ENCODE peak calls at places on chromosomes 7 and 10, in seven cellular contexts. Q is gastrocnemius medialis, W is A549, T is AG04449, O is H9, R is psoas muscle, J is GM10248. E is an unnamed sample.
A peak's percentile ranks its signal among the peaks of the same experiment; 100 is the strongest.

GRCh38 chr7:1460757-1461639 is 1.7 kb upstream of the MICALL2 start:
- DNase-seq in Q (peak; percentile 26), W (peak; percentile 44), T (no peak), O (no peak), R (peak; percentile 85), J (peak; percentile 72), E (no peak)

GRCh38 chr10:59891919-59892318 is 14.4 kb downstream of the CCDC6 start:
- DNase-seq in Q (no peak), W (no peak), T (no peak), O (no peak), R (no peak), J (no peak), E (no peak)

GRCh38 chr7:94258418-94258817 is 136.3 kb upstream of the COL1A2 start:
- DNase-seq in Q (no peak), W (no peak), T (no peak), O (no peak), R (no peak), J (no peak), E (peak; percentile 36)

GRCh38 chr10:132094581-132095234 is 29.0 kb downstream of the JAKMIP3 start:
- DNase-seq in Q (no peak), W (peak; percentile 26), T (no peak), O (peak; percentile 24), R (no peak), J (no peak), E (no peak)

GRCh38 chr7:139972000-139972399 is 90.8 kb downstream of the PARP12 start:
- DNase-seq in Q (no peak), W (no peak), T (no peak), O (peak; percentile 71), R (no peak), J (no peak), E (no peak)

GRCh38 chr7:149616898-149617297 is 119.3 kb upstream of the ZNF746 start:
- DNase-seq in Q (no peak), W (no peak), T (no peak), O (no peak), R (no peak), J (no peak), E (no peak)

GRCh38 chr10:33034931-33035330 is 76.9 kb upstream of the ITGB1 start:
- DNase-seq in Q (no peak), W (no peak), T (no peak), O (no peak), R (no peak), J (no peak), E (no peak)

GRCh38 chr10:28291881-28292297 is 11.0 kb downstream of the MPP7 start:
- DNase-seq in Q (no peak), W (no peak), T (peak; percentile 65), O (no peak), R (no peak), J (no peak), E (peak; percentile 50)

GRCh38 chr7:94580601-94581000 is 71.0 kb downstream of the CASD1 start:
- DNase-seq in Q (peak; percentile 4), W (peak; percentile 41), T (no peak), O (no peak), R (no peak), J (no peak), E (no peak)

GRCh38 chr10:13960603-13961002 is 370.1 kb downstream of the FRMD4A start:
- DNase-seq in Q (no peak), W (no peak), T (no peak), O (no peak), R (no peak), J (no peak), E (no peak)

GRCh38 chr10:219731-220472 is 84.6 kb downstream of the ZMYND11 start:
- DNase-seq in Q (no peak), W (no peak), T (no peak), O (no peak), R (no peak), J (no peak), E (no peak)

GRCh38 chr10:22345301-22346086 is at the start of gene SPAG6:
- DNase-seq in Q (no peak), W (no peak), T (no peak), O (peak; percentile 90), R (peak; percentile 71), J (peak; percentile 47), E (no peak)

GRCh38 chr7:146656988-146657387 is 540.4 kb downstream of the CNTNAP2 start:
- DNase-seq in Q (no peak), W (no peak), T (no peak), O (no peak), R (no peak), J (no peak), E (no peak)

GRCh38 chr10:119029613-119030420 is at the start of gene NANOS1:
- DNase-seq in Q (no peak), W (peak; percentile 37), T (no peak), O (peak; percentile 53), R (no peak), J (no peak), E (no peak)

GRCh38 chr10:76547352-76547972 is 1090.1 kb downstream of the KCNMA1 start:
- DNase-seq in Q (peak; percentile 59), W (peak; percentile 50), T (no peak), O (peak; percentile 67), R (peak; percentile 75), J (peak; percentile 38), E (no peak)

GRCh38 chr7:78146546-78146945 is 348.0 kb downstream of the PHTF2 start:
- DNase-seq in Q (no peak), W (no peak), T (no peak), O (no peak), R (no peak), J (no peak), E (no peak)

GRCh38 chr10:124527996-124528395 is 66.4 kb downstream of the LHPP start:
- DNase-seq in Q (no peak), W (no peak), T (no peak), O (no peak), R (peak; percentile 10), J (no peak), E (no peak)

GRCh38 chr7:290554-291301 is 758 bp downstream of the FOXL3 start:
- DNase-seq in Q (no peak), W (no peak), T (no peak), O (no peak), R (no peak), J (no peak), E (no peak)

GRCh38 chr7:143408686-143409551 is at the start of gene EPHA1:
- DNase-seq in Q (no peak), W (peak; percentile 65), T (no peak), O (peak; percentile 97), R (no peak), J (no peak), E (no peak)
- TF ChIP-seq CTCF in Q (no peak), W (peak; percentile 37), T (peak; percentile 4), O (peak; percentile 75), R (no peak), J (no peak), E (no peak)

DNA sequence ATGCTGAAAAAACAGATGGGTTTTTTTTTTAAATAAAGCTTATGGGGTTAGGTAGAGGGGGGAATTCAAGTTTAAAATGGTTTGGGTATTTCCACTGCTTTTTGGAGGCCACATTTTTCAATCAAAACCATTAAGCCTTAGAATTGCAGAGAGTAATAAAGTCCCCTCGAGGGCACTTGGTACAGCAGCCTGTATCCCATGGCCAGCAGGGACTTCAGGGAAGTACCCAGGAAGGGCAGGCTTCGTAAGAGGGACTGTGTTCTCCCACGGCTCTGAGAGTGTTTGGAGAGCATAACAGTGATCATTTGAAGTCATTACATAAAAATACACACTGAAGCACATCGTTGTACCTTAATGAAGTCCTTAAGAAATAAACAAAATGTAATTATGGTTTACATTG is 432.7 kb downstream of the DPP6 start:
- DNase-seq in Q (no peak), W (no peak), T (no peak), O (no peak), R (no peak), J (no peak), E (no peak)
- TF ChIP-seq CTCF in Q (no peak), W (no peak), T (no peak), O (no peak), R (no peak), J (no peak), E (no peak)

GRCh38 chr10:16890691-16891090 is 73.5 kb upstream of the RSU1 start:
- DNase-seq in Q (no peak), W (no peak), T (no peak), O (no peak), R (no peak), J (no peak), E (no peak)

GRCh38 chr10:16894834-16895233 is 77.6 kb upstream of the RSU1 start:
- DNase-seq in Q (no peak), W (no peak), T (no peak), O (no peak), R (no peak), J (no peak), E (no peak)

GRCh38 chr10:16887565-16887964 is 70.3 kb upstream of the RSU1 start:
- DNase-seq in Q (no peak), W (no peak), T (peak; percentile 82), O (no peak), R (no peak), J (no peak), E (peak; percentile 58)

GRCh38 chr10:16893664-16894063 is 76.4 kb upstream of the RSU1 start:
- DNase-seq in Q (no peak), W (no peak), T (no peak), O (no peak), R (no peak), J (no peak), E (no peak)

DNA sequence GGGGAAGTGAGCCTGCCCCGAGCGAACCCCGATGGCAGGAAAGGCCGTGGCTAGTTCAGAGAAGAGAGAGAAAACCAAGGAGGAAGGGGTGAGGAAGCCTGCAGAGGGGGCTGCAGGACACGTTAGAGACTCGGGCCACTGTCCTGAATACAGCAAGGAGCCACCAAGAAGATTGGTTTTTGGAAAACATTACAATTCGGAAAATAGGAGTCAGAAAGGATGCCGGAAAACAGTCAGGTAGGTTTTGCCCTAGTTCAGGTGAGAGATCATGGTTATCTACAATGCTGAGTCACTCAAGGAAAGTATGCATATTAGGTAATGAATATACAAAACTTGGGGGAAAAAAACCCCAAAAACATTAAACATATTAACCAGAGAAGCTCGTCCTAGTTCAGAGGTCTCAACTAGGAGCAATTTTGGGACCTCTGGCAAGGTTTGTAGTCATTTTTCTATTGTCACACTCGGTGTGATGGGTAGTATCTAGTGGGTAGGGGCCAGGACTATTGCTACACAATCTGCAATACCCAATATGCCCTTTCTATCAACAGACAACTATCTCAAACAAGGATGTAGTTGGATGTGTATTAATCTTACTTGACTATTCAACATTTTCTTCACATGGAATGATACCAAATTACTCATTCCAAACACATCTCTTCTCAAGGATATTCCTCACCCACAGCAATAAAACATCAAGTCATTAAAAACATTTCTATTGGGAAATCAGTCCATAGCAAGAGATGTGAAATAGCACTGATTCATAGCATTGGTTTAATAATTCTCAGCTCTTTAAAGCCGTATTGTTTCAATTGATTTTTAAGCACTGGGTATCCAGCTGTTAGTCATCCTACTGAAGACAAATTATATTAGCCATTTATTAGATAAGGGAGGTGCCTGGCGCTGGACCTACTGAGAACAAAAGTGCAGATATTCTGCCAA is 74.4 kb upstream of the RSU1 start:
- DNase-seq in Q (peak; percentile 8), W (no peak), T (peak; percentile 75), O (peak; percentile 82), R (peak; percentile 82), J (no peak), E (no peak)
- TF ChIP-seq CTCF in Q (peak; percentile 29), W (no peak), T (peak; percentile 24), O (peak; percentile 81), R (peak; percentile 27), J (peak; percentile 30), E (peak; percentile 32)

DNA sequence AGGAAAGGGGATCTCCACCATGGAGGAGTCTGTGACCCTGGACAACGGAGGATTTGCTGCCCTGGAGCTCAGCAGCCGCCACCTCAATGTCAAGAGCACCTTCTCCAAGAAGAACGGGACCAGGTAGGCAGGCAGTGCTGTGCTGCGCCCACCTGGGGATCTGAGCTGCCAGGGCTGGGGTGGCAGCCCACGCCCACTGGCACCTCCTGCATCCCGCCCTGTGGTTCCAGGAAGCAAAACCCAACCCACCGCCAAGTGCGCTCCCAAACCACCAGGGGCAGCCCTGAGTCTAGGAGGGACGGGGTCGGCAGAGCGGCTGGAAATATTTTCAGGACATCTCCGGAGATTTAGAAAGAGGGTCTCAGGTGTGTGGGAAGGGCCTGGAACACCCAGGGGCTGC is 440.3 kb upstream of the FOXK1 start:
- DNase-seq in Q (no peak), W (no peak), T (no peak), O (peak; percentile 72), R (no peak), J (no peak), E (no peak)
- TF ChIP-seq CTCF in Q (no peak), W (no peak), T (no peak), O (peak; percentile 71), R (no peak), J (no peak), E (no peak)